ENCODE peak calls at places on chromosome 20, in eight cellular contexts. O, E, Y, M, K, S, R and G are unnamed samples.

GRCh38 chr20:5131502-5131901 is 4.7 kb downstream of the CDS2 start:
- DNase-seq in O (no peak), E (no peak), Y (no peak), M (no peak), K (no peak), S (no peak), R (no peak), G (no peak)

GRCh38 chr20:56439784-56440291 is 27.8 kb downstream of the CASS4 start:
- DNase-seq in O (no peak), E (peak), Y (peak), M (no peak), K (peak), S (no peak), R (peak), G (no peak)

GRCh38 chr20:39398656-39399055 is 436.5 kb downstream of the DHX35 start:
- DNase-seq in O (no peak), E (no peak), Y (no peak), M (no peak), K (no peak), S (no peak), R (no peak), G (no peak)

GRCh38 chr20:63499333-63499969 is 568 bp upstream of the EEF1A2 start:
- DNase-seq in O (peak), E (no peak), Y (peak), M (no peak), K (no peak), S (no peak), R (no peak), G (no peak)

GRCh38 chr20:16947346-16947943 is 199.3 kb downstream of the OTOR start:
- DNase-seq in O (no peak), E (no peak), Y (no peak), M (no peak), K (peak), S (no peak), R (no peak), G (no peak)

GRCh38 chr20:17809714-17810631 is 110.2 kb downstream of the BANF2 start:
- DNase-seq in O (no peak), E (no peak), Y (peak), M (peak), K (peak), S (no peak), R (peak), G (no peak)

GRCh38 chr20:63261808-63262528 is 7.7 kb upstream of the NKAIN4 start:
- DNase-seq in O (no peak), E (no peak), Y (no peak), M (no peak), K (no peak), S (no peak), R (no peak), G (no peak)

GRCh38 chr20:44576297-44576696 is 6.1 kb upstream of the PKIG start:
- DNase-seq in O (no peak), E (no peak), Y (no peak), M (peak), K (peak), S (no peak), R (peak), G (no peak)

GRCh38 chr20:5448449-5449118 is 131.8 kb upstream of the PROKR2 start:
- DNase-seq in O (no peak), E (peak), Y (no peak), M (peak), K (peak), S (peak), R (peak), G (peak)

GRCh38 chr20:61205769-61206168 is 46.3 kb upstream of the CDH4 start:
- DNase-seq in O (no peak), E (no peak), Y (no peak), M (no peak), K (no peak), S (no peak), R (peak), G (no peak)

GRCh38 chr20:47382746-47383145 is 26.2 kb upstream of the ZMYND8 start:
- DNase-seq in O (no peak), E (no peak), Y (no peak), M (no peak), K (no peak), S (no peak), R (no peak), G (no peak)

GRCh38 chr20:58408603-58409246 is 19.7 kb downstream of the VAPB start:
- DNase-seq in O (no peak), E (no peak), Y (no peak), M (no peak), K (no peak), S (no peak), R (no peak), G (no peak)

GRCh38 chr20:57927376-57927775 is 217.6 kb upstream of the PMEPA1 start:
- DNase-seq in O (no peak), E (no peak), Y (no peak), M (no peak), K (no peak), S (no peak), R (no peak), G (no peak)

GRCh38 chr20:61293951-61294350 is 41.9 kb downstream of the CDH4 start:
- DNase-seq in O (no peak), E (no peak), Y (no peak), M (no peak), K (no peak), S (no peak), R (no peak), G (no peak)

GRCh38 chr20:57208198-57208597 is 58.2 kb downstream of the BMP7 start:
- DNase-seq in O (no peak), E (no peak), Y (no peak), M (no peak), K (no peak), S (no peak), R (no peak), G (no peak)

GRCh38 chr20:6735913-6736845 is 31.3 kb upstream of the BMP2 start:
- DNase-seq in O (no peak), E (peak), Y (no peak), M (no peak), K (no peak), S (no peak), R (no peak), G (no peak)

GRCh38 chr20:64203037-64203777 is 39.0 kb downstream of the MYT1 start:
- DNase-seq in O (peak), E (no peak), Y (no peak), M (no peak), K (no peak), S (no peak), R (no peak), G (no peak)

GRCh38 chr20:58239216-58239615 is 10.8 kb upstream of the ANKRD60 start:
- DNase-seq in O (no peak), E (no peak), Y (no peak), M (no peak), K (no peak), S (no peak), R (no peak), G (no peak)

GRCh38 chr20:48736231-48736630 is 91.6 kb downstream of the PREX1 start:
- DNase-seq in O (no peak), E (no peak), Y (no peak), M (no peak), K (no peak), S (no peak), R (no peak), G (no peak)

GRCh38 chr20:63641792-63642517 is 11.3 kb downstream of the STMN3 start:
- DNase-seq in O (peak), E (peak), Y (peak), M (peak), K (peak), S (peak), R (peak), G (peak)

GRCh38 chr20:58020656-58021454 is 207.6 kb downstream of the ANKRD60 start:
- DNase-seq in O (no peak), E (no peak), Y (no peak), M (no peak), K (no peak), S (no peak), R (no peak), G (no peak)

GRCh38 chr20:16580127-16580526 is 6.9 kb upstream of the KIF16B start:
- DNase-seq in O (no peak), E (no peak), Y (no peak), M (peak), K (peak), S (no peak), R (peak), G (no peak)

GRCh38 chr20:57698191-57698866 is 11.5 kb downstream of the PMEPA1 start:
- DNase-seq in O (no peak), E (no peak), Y (no peak), M (peak), K (peak), S (no peak), R (peak), G (no peak)

GRCh38 chr20:38278150-38278549 is 17.6 kb upstream of the KIAA1755 start:
- DNase-seq in O (no peak), E (no peak), Y (peak), M (no peak), K (no peak), S (no peak), R (no peak), G (no peak)

GRCh38 chr20:21609221-21609620 is 95.4 kb upstream of the NKX2-2 start:
- DNase-seq in O (no peak), E (no peak), Y (no peak), M (peak), K (peak), S (no peak), R (peak), G (no peak)

GRCh38 chr20:38084425-38084951 is 50.9 kb downstream of the RPRD1B start:
- DNase-seq in O (no peak), E (no peak), Y (no peak), M (no peak), K (peak), S (no peak), R (no peak), G (no peak)

GRCh38 chr20:2515203-2515602 is 6.5 kb upstream of the ZNF343 start:
- DNase-seq in O (no peak), E (no peak), Y (no peak), M (no peak), K (peak), S (no peak), R (no peak), G (no peak)

GRCh38 chr20:58986286-58986967 is 5.4 kb downstream of the NELFCD start:
- DNase-seq in O (no peak), E (no peak), Y (peak), M (no peak), K (no peak), S (no peak), R (no peak), G (no peak)

GRCh38 chr20:40931348-40932044 is 97.1 kb upstream of the TOP1 start:
- DNase-seq in O (no peak), E (no peak), Y (no peak), M (no peak), K (no peak), S (no peak), R (no peak), G (no peak)

GRCh38 chr20:575230-575629 is 31.6 kb upstream of the CSNK2A1 start:
- DNase-seq in O (no peak), E (no peak), Y (no peak), M (no peak), K (no peak), S (no peak), R (no peak), G (no peak)
- TF ChIP-seq CTCF in O (no peak), E (no peak), Y (no peak), M (no peak), K (no peak), S (no peak), R (no peak), G (no peak)

DNA sequence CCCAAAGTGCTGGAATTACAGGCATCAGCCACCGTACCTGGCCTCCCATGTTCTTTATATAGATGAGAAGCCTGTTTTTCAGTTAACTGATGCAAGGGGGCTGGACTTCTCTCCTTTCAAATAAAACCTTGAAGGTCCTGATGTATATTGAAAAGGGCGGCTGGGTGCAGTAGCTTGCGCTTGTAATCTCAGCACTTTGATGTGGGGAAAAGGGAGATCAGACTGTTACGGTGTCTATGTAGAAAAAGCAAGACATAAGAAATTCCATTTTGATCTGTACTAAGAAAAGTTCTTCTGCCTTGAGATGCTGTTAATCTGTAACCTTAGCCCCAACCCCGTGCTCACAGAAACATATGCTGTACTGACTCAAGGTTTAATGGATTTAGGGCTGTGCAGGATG is 16.1 kb upstream of the SAMHD1 start:
- DNase-seq in O (no peak), E (no peak), Y (no peak), M (no peak), K (no peak), S (no peak), R (no peak), G (no peak)
- TF ChIP-seq CTCF in O (no peak), E (no peak), Y (no peak), M (no peak), K (no peak), S (no peak), R (no peak), G (no peak)

GRCh38 chr20:19786311-19786710 is 28.3 kb downstream of the RIN2 start:
- DNase-seq in O (no peak), E (no peak), Y (peak), M (peak), K (peak), S (no peak), R (peak), G (no peak)

GRCh38 chr20:19787366-19787765 is 29.3 kb downstream of the RIN2 start:
- DNase-seq in O (no peak), E (no peak), Y (no peak), M (no peak), K (peak), S (no peak), R (no peak), G (no peak)

GRCh38 chr20:19791887-19792286 is 33.8 kb downstream of the RIN2 start:
- DNase-seq in O (no peak), E (no peak), Y (peak), M (no peak), K (no peak), S (no peak), R (no peak), G (no peak)

GRCh38 chr20:19789009-19789408 is 31.0 kb downstream of the RIN2 start:
- DNase-seq in O (no peak), E (no peak), Y (peak), M (no peak), K (no peak), S (no peak), R (no peak), G (no peak)

GRCh38 chr20:19789446-19789845 is 31.4 kb downstream of the RIN2 start:
- DNase-seq in O (no peak), E (no peak), Y (no peak), M (no peak), K (no peak), S (no peak), R (no peak), G (no peak)
- TF ChIP-seq CTCF in O (no peak), E (no peak), Y (no peak), M (no peak), K (no peak), S (peak), R (no peak), G (no peak)

DNA sequence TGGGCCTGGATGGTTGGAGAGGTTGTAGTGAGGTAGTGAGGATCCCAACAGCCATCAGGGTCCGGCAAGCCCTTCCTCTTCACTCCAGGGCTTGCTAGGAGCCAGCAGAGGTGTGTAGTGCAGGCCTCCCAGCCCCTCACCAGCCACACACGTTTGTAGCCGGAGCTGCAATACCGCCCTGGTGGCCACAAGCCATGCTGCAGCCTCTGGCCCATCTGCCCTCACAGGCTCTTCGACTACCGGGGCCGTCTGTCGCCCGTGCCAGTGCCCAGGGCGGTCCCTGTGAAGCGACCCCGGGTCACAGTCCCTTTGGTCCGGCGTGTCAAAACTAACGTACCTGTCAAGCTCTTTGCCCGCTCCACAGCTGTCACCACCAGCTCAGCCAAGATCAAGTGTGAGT is 36.4 kb downstream of the EIF2S2 start:
- DNase-seq in O (no peak), E (no peak), Y (peak), M (no peak), K (no peak), S (no peak), R (no peak), G (no peak)
- TF ChIP-seq CTCF in O (no peak), E (peak), Y (no peak), M (peak), K (no peak), S (peak), R (peak), G (no peak)

DNA sequence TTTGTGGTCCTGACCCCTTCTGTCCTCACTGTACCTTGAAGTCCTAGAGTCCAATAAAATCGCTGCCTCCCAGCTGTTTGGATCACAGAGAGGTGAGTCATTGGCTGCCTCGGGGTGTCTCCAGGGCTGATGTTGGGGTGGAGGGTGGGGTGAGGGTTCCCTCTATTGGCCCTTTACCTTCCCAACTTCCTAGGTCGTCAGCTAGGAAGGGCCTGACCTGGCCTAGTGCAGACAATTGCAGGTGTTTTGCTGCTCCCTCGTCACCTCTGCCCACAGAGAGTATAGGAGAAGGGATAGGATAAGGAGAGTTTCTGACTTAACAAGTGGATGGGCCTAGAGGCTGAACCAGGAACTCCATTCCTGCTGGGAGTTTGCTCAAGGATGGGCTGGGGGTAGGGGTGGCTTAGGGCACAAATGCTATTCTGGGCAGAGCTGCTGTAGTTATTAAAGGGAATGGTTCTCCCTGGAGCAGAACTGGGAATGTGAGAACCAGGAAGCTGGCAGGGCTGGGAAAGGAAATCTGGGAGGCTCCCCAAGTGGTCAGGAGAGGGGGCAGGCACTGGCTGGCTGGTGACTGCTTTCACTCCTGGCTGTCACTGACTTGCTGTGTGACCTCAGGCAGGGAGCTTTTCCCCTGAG is 1.4 kb downstream of the TP53INP2 start:
- DNase-seq in O (no peak), E (no peak), Y (no peak), M (peak), K (peak), S (no peak), R (peak), G (no peak)
- TF ChIP-seq CTCF in O (no peak), E (no peak), Y (peak), M (peak), K (peak), S (peak), R (no peak), G (no peak)

GRCh38 chr20:50381053-50381732 is 129.0 kb upstream of the PTPN1 start:
- DNase-seq in O (no peak), E (no peak), Y (no peak), M (no peak), K (no peak), S (no peak), R (no peak), G (no peak)

GRCh38 chr20:50381771-50382593 is 128.2 kb upstream of the PTPN1 start:
- DNase-seq in O (no peak), E (no peak), Y (no peak), M (no peak), K (no peak), S (peak), R (no peak), G (no peak)

GRCh38 chr20:50379049-50379990 is 130.9 kb upstream of the PTPN1 start:
- DNase-seq in O (peak), E (peak), Y (peak), M (peak), K (peak), S (no peak), R (peak), G (no peak)

GRCh38 chr20:50379991-50380696 is 130.0 kb upstream of the PTPN1 start:
- DNase-seq in O (no peak), E (no peak), Y (no peak), M (no peak), K (no peak), S (no peak), R (no peak), G (no peak)

DNA sequence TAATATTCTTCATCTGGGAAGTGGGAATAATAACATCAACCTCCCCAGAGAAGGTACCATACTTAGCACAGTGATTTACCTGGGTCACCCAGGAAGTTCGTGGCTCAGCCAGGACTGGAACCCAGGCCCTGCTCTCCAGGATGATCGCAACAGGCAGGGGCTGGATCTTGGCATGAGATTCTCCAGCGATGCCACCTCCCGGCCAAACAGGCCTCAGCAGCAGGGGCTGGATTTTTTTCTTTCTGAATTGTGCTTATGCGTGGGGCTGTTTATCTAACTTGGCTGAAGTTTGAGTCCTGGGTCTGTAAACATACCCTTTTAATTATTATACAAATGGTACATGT is 129.5 kb upstream of the PTPN1 start:
- DNase-seq in O (no peak), E (no peak), Y (no peak), M (peak), K (peak), S (no peak), R (peak), G (no peak)
- TF ChIP-seq CTCF in O (peak), E (no peak), Y (peak), M (peak), K (peak), S (peak), R (peak), G (no peak)

GRCh38 chr20:13840093-13840465 is 55.3 kb downstream of the NDUFAF5 start:
- DNase-seq in O (no peak), E (no peak), Y (no peak), M (no peak), K (no peak), S (no peak), R (no peak), G (no peak)

GRCh38 chr20:13839421-13840092 is 54.7 kb downstream of the NDUFAF5 start:
- DNase-seq in O (no peak), E (no peak), Y (no peak), M (peak), K (peak), S (no peak), R (peak), G (no peak)

GRCh38 chr20:13841206-13841605 is 56.4 kb downstream of the NDUFAF5 start:
- DNase-seq in O (no peak), E (no peak), Y (no peak), M (no peak), K (no peak), S (no peak), R (no peak), G (no peak)

GRCh38 chr20:13838664-13839063 is 53.8 kb downstream of the NDUFAF5 start:
- DNase-seq in O (no peak), E (no peak), Y (peak), M (no peak), K (no peak), S (no peak), R (no peak), G (no peak)

DNA sequence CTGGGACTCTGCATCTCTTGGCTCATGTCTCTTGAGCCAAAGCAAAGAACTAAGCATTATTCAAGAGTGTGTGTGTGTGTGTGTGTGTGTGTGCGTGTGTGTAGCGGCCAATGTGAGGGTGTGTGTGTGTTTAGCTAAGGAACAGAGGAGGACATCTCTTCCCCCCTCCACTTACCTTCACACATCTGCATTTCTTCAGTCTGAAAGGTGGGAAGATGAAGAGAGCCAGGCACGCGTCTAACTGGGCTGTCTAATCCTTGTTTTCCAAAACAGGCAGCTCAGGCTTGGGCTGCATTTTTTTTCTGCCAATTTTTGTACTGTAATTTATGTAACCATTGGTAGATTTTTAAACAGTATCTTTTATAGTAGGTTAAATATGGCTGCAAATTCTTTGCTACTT is 59.5 kb downstream of the NDUFAF5 start:
- DNase-seq in O (no peak), E (no peak), Y (no peak), M (no peak), K (no peak), S (no peak), R (no peak), G (no peak)
- TF ChIP-seq CTCF in O (no peak), E (no peak), Y (no peak), M (no peak), K (no peak), S (no peak), R (no peak), G (no peak)